ENCODE peak calls at places on chromosomes 13 and 19, in eight cellular contexts. V, K, N, E, S, P, Z and M are unnamed samples.

GRCh38 chr13:101970339-101970738 is 431.5 kb downstream of the FGF14 start:
- DNase-seq in V (no peak), K (no peak), N (no peak), E (no peak), S (no peak), P (no peak), Z (no peak), M (no peak)

GRCh38 chr19:5308471-5309437 is 31.9 kb downstream of the PTPRS start:
- DNase-seq in V (peak), K (peak), N (no peak), E (peak), S (no peak), P (no peak), Z (peak), M (no peak)

GRCh38 chr19:52691737-52692136 is 43.1 kb downstream of the ZNF611 start:
- DNase-seq in V (no peak), K (no peak), N (no peak), E (no peak), S (peak), P (no peak), Z (no peak), M (no peak)

GRCh38 chr19:14347999-14348889 is 33.0 kb upstream of the ADGRE5 start:
- DNase-seq in V (peak), K (peak), N (peak), E (peak), S (peak), P (peak), Z (no peak), M (peak)

GRCh38 chr13:31891472-31891871 is 140.1 kb upstream of the FRY start:
- DNase-seq in V (no peak), K (no peak), N (no peak), E (no peak), S (no peak), P (no peak), Z (no peak), M (peak)

GRCh38 chr19:43780706-43781525 is at the start of gene KCNN4:
- DNase-seq in V (peak), K (no peak), N (peak), E (peak), S (no peak), P (peak), Z (no peak), M (peak)

GRCh38 chr19:17951151-17952040 is 15.5 kb upstream of the KCNN1 start:
- DNase-seq in V (no peak), K (no peak), N (no peak), E (no peak), S (peak), P (no peak), Z (no peak), M (no peak)

GRCh38 chr19:15424692-15425272 is 6.0 kb upstream of the AKAP8L start:
- DNase-seq in V (no peak), K (no peak), N (no peak), E (no peak), S (no peak), P (no peak), Z (no peak), M (no peak)

GRCh38 chr13:84399320-84400085 is 517.2 kb upstream of the SLITRK1 start:
- DNase-seq in V (peak), K (no peak), N (no peak), E (no peak), S (no peak), P (no peak), Z (no peak), M (no peak)

GRCh38 chr19:7730286-7731217 is 1.4 kb downstream of the CLEC4G start:
- DNase-seq in V (no peak), K (no peak), N (no peak), E (no peak), S (no peak), P (no peak), Z (no peak), M (no peak)

GRCh38 chr13:80151016-80151415 is 189.9 kb downstream of the SPRY2 start:
- DNase-seq in V (no peak), K (no peak), N (no peak), E (no peak), S (no peak), P (no peak), Z (no peak), M (no peak)

GRCh38 chr19:6588508-6589345 is 2.2 kb downstream of the CD70 start:
- DNase-seq in V (no peak), K (no peak), N (no peak), E (no peak), S (no peak), P (no peak), Z (no peak), M (no peak)

GRCh38 chr13:106570354-106570822 is 2.5 kb upstream of the ARGLU1 start:
- DNase-seq in V (peak), K (peak), N (peak), E (peak), S (peak), P (peak), Z (no peak), M (peak)

GRCh38 chr19:4456566-4456842 is 1.1 kb downstream of the UBXN6 start:
- DNase-seq in V (peak), K (peak), N (no peak), E (peak), S (peak), P (no peak), Z (no peak), M (no peak)

GRCh38 chr19:7497292-7497691 is 8.5 kb upstream of the PEX11G start:
- DNase-seq in V (no peak), K (no peak), N (no peak), E (no peak), S (no peak), P (no peak), Z (no peak), M (peak)

GRCh38 chr19:4229179-4229931 is at the start of gene EBI3:
- DNase-seq in V (peak), K (peak), N (no peak), E (no peak), S (peak), P (no peak), Z (no peak), M (peak)

GRCh38 chr13:37651371-37651770 is 52.8 kb upstream of the POSTN start:
- DNase-seq in V (no peak), K (no peak), N (no peak), E (no peak), S (no peak), P (no peak), Z (no peak), M (no peak)

GRCh38 chr13:101982903-101983302 is 418.9 kb downstream of the FGF14 start:
- DNase-seq in V (no peak), K (no peak), N (no peak), E (no peak), S (no peak), P (no peak), Z (no peak), M (no peak)

GRCh38 chr19:11421607-11422098 is 2.5 kb upstream of the RGL3 start:
- DNase-seq in V (no peak), K (peak), N (no peak), E (peak), S (peak), P (peak), Z (no peak), M (peak)

GRCh38 chr19:3671680-3672574 is 28.3 kb downstream of the PIP5K1C start:
- DNase-seq in V (peak), K (no peak), N (no peak), E (no peak), S (no peak), P (no peak), Z (no peak), M (no peak)

GRCh38 chr19:54162241-54162805 is 2.8 kb upstream of the LENG1 start:
- DNase-seq in V (peak), K (peak), N (peak), E (peak), S (no peak), P (peak), Z (no peak), M (no peak)

GRCh38 chr13:53743906-53744305 is 715.3 kb downstream of the OLFM4 start:
- DNase-seq in V (no peak), K (no peak), N (no peak), E (no peak), S (peak), P (no peak), Z (no peak), M (no peak)

GRCh38 chr13:48009298-48009697 is 8.2 kb upstream of the SUCLA2 start:
- DNase-seq in V (peak), K (no peak), N (no peak), E (peak), S (no peak), P (no peak), Z (peak), M (peak)

GRCh38 chr19:13747098-13747453 is 17.2 kb upstream of the MRI1 start:
- DNase-seq in V (no peak), K (no peak), N (no peak), E (no peak), S (no peak), P (no peak), Z (no peak), M (no peak)

GRCh38 chr13:96821381-96821780 is 172.9 kb downstream of the OXGR1 start:
- DNase-seq in V (peak), K (no peak), N (no peak), E (no peak), S (no peak), P (no peak), Z (no peak), M (no peak)

GRCh38 chr19:29482855-29483640 is 42.7 kb upstream of the VSTM2B start:
- DNase-seq in V (no peak), K (no peak), N (no peak), E (no peak), S (no peak), P (no peak), Z (no peak), M (no peak)

GRCh38 chr19:20840371-20840770 is 64.3 kb downstream of the ZNF66 start:
- DNase-seq in V (no peak), K (no peak), N (no peak), E (no peak), S (no peak), P (no peak), Z (no peak), M (no peak)

GRCh38 chr19:38142176-38143035 is 81.6 kb downstream of the DPF1 start:
- DNase-seq in V (peak), K (peak), N (peak), E (peak), S (peak), P (peak), Z (no peak), M (peak)

GRCh38 chr19:33524024-33524664 is 2.6 kb upstream of the PEPD start:
- DNase-seq in V (peak), K (no peak), N (no peak), E (no peak), S (no peak), P (no peak), Z (no peak), M (no peak)

GRCh38 chr13:113616991-113617749 is 32.6 kb downstream of the TFDP1 start:
- DNase-seq in V (no peak), K (no peak), N (no peak), E (no peak), S (no peak), P (no peak), Z (no peak), M (no peak)

GRCh38 chr13:71964491-71965108 is 97.6 kb upstream of the DACH1 start:
- DNase-seq in V (no peak), K (no peak), N (no peak), E (no peak), S (no peak), P (no peak), Z (no peak), M (no peak)

GRCh38 chr13:56773148-56773547 is 367.6 kb upstream of the PRR20A start:
- DNase-seq in V (no peak), K (no peak), N (no peak), E (no peak), S (no peak), P (no peak), Z (no peak), M (no peak)
- TF ChIP-seq CTCF in V (no peak), K (no peak), N (no peak), E (no peak), S (no peak), P (no peak), Z (no peak), M (no peak)

GRCh38 chr13:60335531-60335930 is 61.5 kb upstream of the TDRD3 start:
- DNase-seq in V (peak), K (no peak), N (no peak), E (no peak), S (no peak), P (no peak), Z (no peak), M (no peak)
- TF ChIP-seq CTCF in V (peak), K (peak), N (peak), E (peak), S (no peak), P (peak), Z (peak), M (no peak)

GRCh38 chr13:58712191-58712590 is 1080.6 kb downstream of the PCDH17 start:
- DNase-seq in V (no peak), K (no peak), N (no peak), E (no peak), S (peak), P (no peak), Z (no peak), M (no peak)
- TF ChIP-seq CTCF in V (no peak), K (no peak), N (no peak), E (no peak), S (peak), P (no peak), Z (no peak), M (no peak)

DNA sequence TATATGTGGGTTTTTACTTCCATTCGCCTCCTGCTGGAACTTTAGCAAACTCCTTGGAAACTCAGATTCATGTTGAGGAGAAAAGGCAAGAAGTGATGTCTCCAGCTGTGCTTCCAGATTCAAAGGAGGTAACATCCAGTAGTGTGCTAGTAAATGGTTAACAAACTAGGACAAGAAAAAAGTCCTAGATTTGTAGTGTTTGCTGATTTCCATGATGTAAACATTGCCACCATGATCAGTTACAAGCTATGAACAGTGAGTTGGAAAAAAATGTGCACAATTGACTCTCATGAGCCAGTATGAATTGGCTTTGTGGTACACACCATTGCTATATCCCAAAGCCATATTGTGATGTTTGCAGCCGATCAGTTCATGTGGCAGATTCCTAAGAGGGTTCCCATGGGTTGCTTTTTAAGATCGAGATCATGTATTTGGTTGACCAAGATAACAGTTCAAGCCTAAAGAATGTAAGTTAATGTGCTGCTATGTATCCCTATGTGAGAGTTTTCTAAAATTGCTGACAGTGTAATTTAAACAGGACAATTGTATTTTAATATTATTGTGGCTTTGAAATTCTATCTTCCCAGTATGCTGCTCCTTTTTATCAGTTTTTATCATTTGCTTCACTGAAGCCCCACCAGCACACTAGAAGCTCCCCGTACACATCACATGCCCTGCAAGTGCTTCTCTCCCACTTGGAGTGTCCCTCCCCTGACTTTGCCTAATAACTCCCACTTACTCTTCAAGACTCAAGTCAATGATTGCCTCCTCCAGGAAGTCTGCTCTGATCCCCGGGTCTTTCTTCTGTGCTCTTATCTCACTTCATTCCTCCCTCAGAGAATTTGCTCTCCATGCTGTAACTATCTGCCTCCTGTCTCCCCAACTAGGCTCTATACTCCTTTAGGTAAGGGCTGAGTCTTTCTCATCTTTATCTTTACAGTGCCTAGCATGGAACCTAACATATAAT is 148.3 kb downstream of the RGCC start:
- DNase-seq in V (no peak), K (no peak), N (no peak), E (no peak), S (no peak), P (no peak), Z (no peak), M (no peak)
- TF ChIP-seq CTCF in V (peak), K (no peak), N (no peak), E (no peak), S (no peak), P (no peak), Z (peak), M (no peak)

GRCh38 chr19:51083783-51084182 is 1.1 kb upstream of the KLK14 start:
- DNase-seq in V (no peak), K (no peak), N (no peak), E (no peak), S (no peak), P (no peak), Z (no peak), M (no peak)
- TF ChIP-seq CTCF in V (no peak), K (no peak), N (no peak), E (no peak), S (no peak), P (no peak), Z (no peak), M (no peak)

GRCh38 chr19:47389150-47389556 is 30.2 kb downstream of the MEIS3 start:
- DNase-seq in V (no peak), K (no peak), N (no peak), E (no peak), S (no peak), P (no peak), Z (no peak), M (no peak)
- TF ChIP-seq CTCF in V (no peak), K (no peak), N (no peak), E (no peak), S (no peak), P (no peak), Z (no peak), M (no peak)

GRCh38 chr13:44818016-44818415 is 171.3 kb downstream of the NUFIP1 start:
- DNase-seq in V (no peak), K (no peak), N (no peak), E (no peak), S (no peak), P (no peak), Z (no peak), M (no peak)

GRCh38 chr13:44819245-44819644 is 170.0 kb downstream of the NUFIP1 start:
- DNase-seq in V (peak), K (no peak), N (no peak), E (no peak), S (no peak), P (no peak), Z (peak), M (peak)

GRCh38 chr13:44816701-44817684 is 172.3 kb downstream of the NUFIP1 start:
- DNase-seq in V (peak), K (no peak), N (no peak), E (no peak), S (no peak), P (no peak), Z (no peak), M (peak)

GRCh38 chr13:44819762-44820161 is 169.5 kb downstream of the NUFIP1 start:
- DNase-seq in V (no peak), K (no peak), N (no peak), E (no peak), S (no peak), P (no peak), Z (peak), M (no peak)

DNA sequence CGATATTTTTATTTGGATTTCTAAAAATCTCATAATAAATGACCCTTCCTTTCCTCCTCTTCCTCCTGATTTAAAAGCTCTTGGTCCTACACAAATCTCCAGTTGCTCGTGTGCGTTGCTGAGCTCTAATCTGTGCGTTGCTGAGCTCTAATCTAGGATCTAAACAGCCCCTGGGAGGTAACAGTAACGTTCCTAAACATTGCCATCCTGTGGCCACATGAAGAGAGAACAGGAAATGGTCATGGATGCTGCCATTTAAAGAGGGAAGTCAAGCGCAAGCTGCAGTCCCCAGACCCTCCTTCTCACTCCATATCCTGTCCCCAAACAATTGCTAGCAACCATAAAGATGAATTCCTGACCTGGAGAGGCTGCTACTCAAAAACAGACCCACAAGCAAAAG is 170.8 kb downstream of the NUFIP1 start:
- DNase-seq in V (peak), K (no peak), N (no peak), E (no peak), S (peak), P (no peak), Z (no peak), M (no peak)
- TF ChIP-seq CTCF in V (peak), K (no peak), N (no peak), E (no peak), S (peak), P (no peak), Z (peak), M (no peak)

GRCh38 chr19:39263912-39264305 is 4.3 kb upstream of the IFNL2 start:
- DNase-seq in V (no peak), K (no peak), N (no peak), E (no peak), S (no peak), P (no peak), Z (no peak), M (no peak)
- TF ChIP-seq CTCF in V (no peak), K (no peak), N (no peak), E (no peak), S (no peak), P (no peak), Z (no peak), M (no peak)

GRCh38 chr19:35045667-35046300 is 4.3 kb downstream of the HPN start:
- DNase-seq in V (no peak), K (no peak), N (no peak), E (no peak), S (no peak), P (peak), Z (no peak), M (no peak)
- TF ChIP-seq CTCF in V (peak), K (peak), N (peak), E (no peak), S (peak), P (peak), Z (peak), M (peak)

GRCh38 chr13:110922506-110922905 is 7.6 kb upstream of the ANKRD10 start:
- DNase-seq in V (no peak), K (no peak), N (no peak), E (no peak), S (no peak), P (no peak), Z (no peak), M (no peak)

GRCh38 chr13:110923086-110923485 is 8.2 kb upstream of the ANKRD10 start:
- DNase-seq in V (no peak), K (no peak), N (no peak), E (no peak), S (no peak), P (no peak), Z (no peak), M (no peak)

GRCh38 chr13:110923777-110924638 is 9.1 kb upstream of the ANKRD10 start:
- DNase-seq in V (no peak), K (no peak), N (no peak), E (no peak), S (no peak), P (no peak), Z (no peak), M (no peak)

GRCh38 chr13:110924639-110924934 is 9.7 kb upstream of the ANKRD10 start:
- DNase-seq in V (no peak), K (no peak), N (no peak), E (no peak), S (no peak), P (no peak), Z (no peak), M (no peak)

GRCh38 chr13:110925023-110925608 is 10.2 kb upstream of the ANKRD10 start:
- DNase-seq in V (peak), K (no peak), N (no peak), E (no peak), S (peak), P (no peak), Z (no peak), M (no peak)
- TF ChIP-seq CTCF in V (no peak), K (peak), N (no peak), E (no peak), S (peak), P (no peak), Z (peak), M (no peak)